ENCODE peak calls at places on chromosomes 11 and 22, in ten cellular contexts. R is neural progenitor cell; T is tibial artery; S is CD8-positive, alpha-beta T cell; I is Caco-2; C is thoracic aorta; O is sigmoid colon; G is tibial nerve; A is IMR-90; K is uterus. W is an unnamed sample.

GRCh38 chr11:111324277-111324720 is 26.0 kb downstream of the POU2AF3 start:
- DNase-seq in R (no peak), T (peak; percentile 32), S (no peak), I (no peak), C (no peak), O (no peak), G (no peak), A (peak; percentile 72), K (no peak), W (no peak)

GRCh38 chr11:12724301-12725046 is 50.3 kb downstream of the TEAD1 start:
- DNase-seq in R (peak; percentile 72), T (peak; percentile 61), S (no peak), I (peak; percentile 61), C (peak; percentile 12), O (peak; percentile 95), G (peak; percentile 66), A (peak; percentile 95), K (peak; percentile 90), W (peak; percentile 79)

GRCh38 chr11:45578286-45578685 is 87.1 kb downstream of the CHST1 start:
- DNase-seq in R (no peak), T (no peak), S (no peak), I (no peak), C (no peak), O (no peak), G (no peak), A (no peak), K (no peak), W (no peak)

GRCh38 chr22:40240671-40241070 is 62.9 kb downstream of the TNRC6B start:
- DNase-seq in R (no peak), T (no peak), S (no peak), I (no peak), C (no peak), O (no peak), G (no peak), A (no peak), K (no peak), W (no peak)

GRCh38 chr22:49302150-49302460 is 525.6 kb downstream of the BRD1 start:
- DNase-seq in R (no peak), T (no peak), S (no peak), I (no peak), C (no peak), O (no peak), G (no peak), A (no peak), K (no peak), W (no peak)

GRCh38 chr22:35133702-35134395 is 67.9 kb downstream of the ISX start:
- DNase-seq in R (no peak), T (no peak), S (no peak), I (no peak), C (no peak), O (no peak), G (no peak), A (no peak), K (no peak), W (no peak)

GRCh38 chr11:64647019-64647805 is 56.2 kb downstream of the SLC22A12 start:
- DNase-seq in R (no peak), T (no peak), S (no peak), I (no peak), C (no peak), O (no peak), G (no peak), A (no peak), K (no peak), W (no peak)

GRCh38 chr11:46381046-46381835 is at the start of gene MDK:
- DNase-seq in R (peak; percentile 91), T (no peak), S (no peak), I (peak; percentile 79), C (no peak), O (peak; percentile 70), G (no peak), A (no peak), K (peak; percentile 38), W (no peak)

GRCh38 chr11:66264893-66265292 is 3.5 kb upstream of the RAB1B start:
- DNase-seq in R (peak; percentile 55), T (no peak), S (no peak), I (no peak), C (no peak), O (no peak), G (no peak), A (no peak), K (no peak), W (no peak)

GRCh38 chr11:9222654-9223053 is 42.5 kb downstream of the DENND5A start:
- DNase-seq in R (no peak), T (no peak), S (no peak), I (no peak), C (no peak), O (no peak), G (no peak), A (no peak), K (no peak), W (no peak)

GRCh38 chr11:47533690-47534135 is 19.2 kb downstream of the CELF1 start:
- DNase-seq in R (no peak), T (no peak), S (no peak), I (no peak), C (no peak), O (no peak), G (no peak), A (peak; percentile 86), K (no peak), W (no peak)

GRCh38 chr11:46072172-46072964 is 48.9 kb downstream of the PHF21A start:
- DNase-seq in R (no peak), T (no peak), S (no peak), I (no peak), C (no peak), O (peak; percentile 68), G (no peak), A (no peak), K (no peak), W (no peak)

GRCh38 chr22:21796863-21797262 is 61.3 kb upstream of the YPEL1 start:
- DNase-seq in R (no peak), T (no peak), S (no peak), I (no peak), C (no peak), O (no peak), G (no peak), A (no peak), K (no peak), W (no peak)

GRCh38 chr11:118226781-118227180 is 2.0 kb upstream of the JAML start:
- DNase-seq in R (no peak), T (no peak), S (no peak), I (no peak), C (no peak), O (no peak), G (no peak), A (no peak), K (no peak), W (no peak)

GRCh38 chr22:29032584-29032983 is 29.0 kb downstream of the C22orf31 start:
- DNase-seq in R (no peak), T (no peak), S (no peak), I (no peak), C (no peak), O (no peak), G (no peak), A (peak; percentile 27), K (no peak), W (no peak)

GRCh38 chr22:29030618-29031235 is 30.9 kb downstream of the C22orf31 start:
- DNase-seq in R (peak; percentile 79), T (peak; percentile 44), S (no peak), I (no peak), C (peak; percentile 40), O (peak; percentile 89), G (peak; percentile 65), A (peak; percentile 77), K (peak; percentile 80), W (peak; percentile 87)

GRCh38 chr22:29032014-29032475 is 29.6 kb downstream of the C22orf31 start:
- DNase-seq in R (no peak), T (no peak), S (no peak), I (no peak), C (no peak), O (no peak), G (no peak), A (no peak), K (no peak), W (no peak)

GRCh38 chr22:29030016-29030617 is 31.5 kb downstream of the C22orf31 start:
- DNase-seq in R (no peak), T (no peak), S (no peak), I (no peak), C (no peak), O (no peak), G (no peak), A (no peak), K (no peak), W (no peak)

GRCh38 chr22:29031236-29031982 is 30.2 kb downstream of the C22orf31 start:
- DNase-seq in R (peak; percentile 66), T (peak; percentile 76), S (no peak), I (no peak), C (peak; percentile 79), O (peak; percentile 87), G (peak; percentile 27), A (peak; percentile 98), K (peak; percentile 65), W (peak; percentile 66)
- TF ChIP-seq CTCF in R (no peak), T (no peak), S (no peak), I (no peak), C (peak; percentile 20), O (no peak), G (peak; percentile 19), A (peak; percentile 13), K (no peak), W (no peak)

GRCh38 chr22:31098633-31099110 is 8.7 kb downstream of the SELENOM start:
- DNase-seq in R (peak; percentile 69), T (no peak), S (no peak), I (no peak), C (no peak), O (peak; percentile 92), G (peak; percentile 75), A (no peak), K (peak; percentile 72), W (no peak)
- H3K9me3 ChIP-seq in R (no peaks in the 10 kb centered on the region), T (no peaks in the 10 kb centered on the region), S (no peaks in the 10 kb centered on the region), I (no peaks in the 10 kb centered on the region), C (no peaks in the 10 kb centered on the region), O (no peaks in the 10 kb centered on the region), G (no peaks in the 10 kb centered on the region), A (no peaks in the 10 kb centered on the region), K (no peaks in the 10 kb centered on the region), W (no peaks in the 10 kb centered on the region)

GRCh38 chr22:37959231-37959825 is 5.8 kb downstream of the POLR2F start:
- DNase-seq in R (no peak), T (no peak), S (no peak), I (no peak), C (no peak), O (no peak), G (no peak), A (no peak), K (no peak), W (no peak)
- H3K36me3 ChIP-seq in R (no peaks in the 10 kb centered on the region), T (peaks cover 80% of the 10 kb centered on the region), S (peaks cover 46% of the 10 kb centered on the region), I (no peaks in the 10 kb centered on the region), C (peaks cover 47% of the 10 kb centered on the region), O (peaks cover 84% of the 10 kb centered on the region), G (peaks cover 87% of the 10 kb centered on the region), A (peaks cover 46% of the 10 kb centered on the region), K (no peaks in the 10 kb centered on the region), W (peaks cover 42% of the 10 kb centered on the region)

DNA sequence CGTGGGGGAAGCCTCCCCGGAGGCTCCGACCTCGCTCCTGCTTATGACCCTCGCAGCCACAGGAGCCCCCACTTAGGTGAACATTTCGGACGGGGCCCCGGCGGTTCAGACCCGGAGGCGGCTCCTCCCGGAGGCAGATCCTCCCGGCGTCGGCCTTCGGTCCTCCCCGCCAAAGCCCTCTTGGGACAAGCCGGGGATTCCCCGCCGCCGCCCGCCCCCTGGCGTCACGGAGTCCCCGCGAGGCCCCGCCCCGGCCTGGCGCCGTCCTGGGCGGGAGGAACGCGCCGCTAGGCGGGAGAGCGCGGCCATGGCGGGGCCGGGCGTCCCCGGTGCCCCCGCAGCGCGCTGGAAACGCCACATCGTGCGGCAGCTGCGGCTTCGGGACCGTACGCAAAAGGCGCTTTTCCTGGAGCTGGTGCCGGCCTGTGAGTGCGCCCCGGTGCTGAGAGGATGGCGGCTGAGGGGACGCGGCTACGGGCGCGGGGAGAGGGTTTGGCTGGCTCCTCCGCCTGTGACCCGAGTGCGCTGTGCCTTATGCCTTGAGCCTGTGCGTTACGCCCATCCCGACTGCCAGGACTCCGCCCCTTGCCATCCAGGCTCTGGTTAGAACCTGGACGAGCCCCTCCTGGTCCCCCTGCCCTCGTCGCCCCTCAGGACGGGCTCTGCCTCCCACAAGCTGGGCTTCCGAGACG is at the start of gene ATG16L2:
- DNase-seq in R (peak; percentile 96), T (peak; percentile 75), S (peak; percentile 96), I (peak; percentile 91), C (no peak), O (peak; percentile 93), G (peak; percentile 53), A (peak; percentile 76), K (peak; percentile 88), W (peak; percentile 88)
- TF ChIP-seq CTCF in R (peak; percentile 32), T (peak; percentile 46), S (no peak), I (peak; percentile 41), C (peak; percentile 38), O (peak; percentile 5), G (peak; percentile 74), A (peak; percentile 34), K (no peak), W (no peak)

W was measured in lung.